ENCODE peak calls at places on chromosomes 7 and 10, in seven cellular contexts. C is neural progenitor cell, Z is GM23248, U is MM.1S, J is SK-N-SH, T is GM23338, P is hepatocyte. G is an unnamed sample.

GRCh38 chr10:108735380-108735779 is 1187.9 kb downstream of the XPNPEP1 start:
- DNase-seq in C (no peak), Z (peak; percentile 68), U (no peak), J (no peak), T (no peak), P (no peak), G (no peak)

GRCh38 chr7:101163281-101164070 is 1.9 kb downstream of the VGF start:
- DNase-seq in C (peak; percentile 63), Z (peak; percentile 30), U (no peak), J (peak; percentile 88), T (peak; percentile 72), P (no peak), G (no peak)

GRCh38 chr7:36014961-36015360 is 138.1 kb upstream of the EEPD1 start:
- DNase-seq in C (no peak), Z (no peak), U (no peak), J (no peak), T (no peak), P (no peak), G (no peak)

GRCh38 chr7:155660059-155660757 is 15.7 kb downstream of the RBM33 start:
- DNase-seq in C (no peak), Z (no peak), U (no peak), J (no peak), T (no peak), P (no peak), G (no peak)

GRCh38 chr10:110165239-110165638 is 42.2 kb upstream of the MXI1 start:
- DNase-seq in C (no peak), Z (no peak), U (no peak), J (no peak), T (no peak), P (no peak), G (no peak)

GRCh38 chr7:46802460-46802972 is 779.4 kb downstream of the TNS3 start:
- DNase-seq in C (no peak), Z (no peak), U (no peak), J (no peak), T (no peak), P (no peak), G (no peak)

GRCh38 chr7:108196004-108196403 is 65.8 kb upstream of the LAMB4 start:
- DNase-seq in C (no peak), Z (peak; percentile 28), U (no peak), J (no peak), T (no peak), P (no peak), G (no peak)

GRCh38 chr7:1358376-1359050 is 100.8 kb downstream of the MICALL2 start:
- DNase-seq in C (peak; percentile 13), Z (no peak), U (no peak), J (peak; percentile 59), T (no peak), P (no peak), G (no peak)

GRCh38 chr7:76220185-76221057 is 18.7 kb downstream of the SRRM3 start:
- DNase-seq in C (peak; percentile 81), Z (peak; percentile 59), U (no peak), J (peak; percentile 81), T (peak; percentile 94), P (peak; percentile 71), G (no peak)

GRCh38 chr10:94066411-94066810 is 72.7 kb downstream of the PLCE1 start:
- DNase-seq in C (peak; percentile 77), Z (peak; percentile 60), U (peak; percentile 22), J (no peak), T (peak; percentile 77), P (peak; percentile 74), G (no peak)

GRCh38 chr7:115494529-115495147 is 535.9 kb downstream of the TFEC start:
- DNase-seq in C (no peak), Z (no peak), U (no peak), J (no peak), T (no peak), P (no peak), G (no peak)

GRCh38 chr10:78211476-78212110 is 177.9 kb downstream of the RPS24 start:
- DNase-seq in C (peak; percentile 65), Z (peak; percentile 79), U (no peak), J (peak; percentile 71), T (peak; percentile 35), P (peak; percentile 69), G (peak; percentile 33)

GRCh38 chr7:149205690-149206381 is 10.5 kb downstream of the ZNF282 start:
- DNase-seq in C (no peak), Z (no peak), U (no peak), J (no peak), T (no peak), P (no peak), G (no peak)
- TF ChIP-seq EZH2phosphoT487 in C (no peak), Z (no peak), U (no peak), J (no peak), T (no peak), P (no peak), G (no peak)

GRCh38 chr10:32445036-32445435 is 904 bp upstream of the CCDC7 start:
- DNase-seq in C (no peak), Z (peak; percentile 40), U (no peak), J (peak; percentile 15), T (no peak), P (no peak), G (peak; percentile 11)

GRCh38 chr10:32446701-32447406 is 914 bp downstream of the CCDC7 start:
- DNase-seq in C (no peak), Z (peak; percentile 72), U (peak; percentile 43), J (peak; percentile 35), T (peak; percentile 27), P (peak; percentile 15), G (peak; percentile 19)

DNA sequence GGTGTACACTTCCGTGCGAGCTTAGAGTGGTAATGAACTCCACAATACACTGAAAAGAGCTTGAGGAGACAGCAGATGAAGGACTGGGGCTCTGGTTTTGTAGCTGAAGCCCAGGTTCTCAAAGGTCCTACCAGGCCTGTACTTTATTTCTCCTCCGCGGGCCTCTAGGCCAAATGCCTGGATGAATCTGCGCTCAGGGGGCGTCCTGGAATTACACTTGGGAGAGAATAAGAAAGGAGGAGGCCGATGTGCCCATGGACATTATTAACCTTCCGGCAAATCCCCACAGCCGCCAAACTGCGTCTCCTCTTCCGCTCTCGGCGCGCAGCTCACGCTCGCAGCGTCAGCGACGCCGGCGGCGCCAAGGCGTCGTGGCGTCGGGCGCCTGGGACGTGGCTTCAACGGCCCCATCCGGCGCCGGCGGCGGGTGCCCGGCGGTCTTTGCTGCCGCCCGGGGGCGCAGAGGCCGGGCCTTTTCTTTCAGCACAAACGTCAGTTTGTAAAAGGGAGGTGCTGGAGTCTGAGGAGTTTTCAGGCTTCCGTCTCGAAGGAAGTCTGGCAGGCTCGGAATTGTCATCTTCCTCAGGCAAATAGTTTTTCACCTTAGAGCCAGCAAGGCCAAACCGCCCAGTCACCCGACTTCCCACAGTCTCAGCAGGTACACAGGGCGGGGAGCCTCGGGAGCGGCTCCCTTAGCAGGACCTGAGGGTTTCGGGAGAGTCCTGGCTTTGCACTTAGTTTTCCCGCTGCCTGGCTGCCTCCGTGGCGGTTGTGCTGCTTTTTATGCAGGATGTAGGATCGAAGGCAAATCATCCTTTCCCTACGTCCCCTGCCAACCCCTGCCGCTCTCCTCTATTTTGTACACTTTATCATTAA is at the start of gene CCDC7:
- DNase-seq in C (peak; percentile 89), Z (peak; percentile 98), U (peak; percentile 91), J (peak; percentile 81), T (peak; percentile 88), P (peak; percentile 94), G (peak; percentile 93)
- TF ChIP-seq EZH2phosphoT487 in C (no peak), Z (no peak), U (no peak), J (no peak), T (no peak), P (no peak), G (no peak)

GRCh38 chr10:124532106-124532641 is 70.6 kb downstream of the LHPP start:
- DNase-seq in C (peak; percentile 69), Z (peak; percentile 28), U (peak; percentile 75), J (no peak), T (peak; percentile 91), P (peak; percentile 69), G (peak; percentile 77)
- TF ChIP-seq EZH2phosphoT487 in C (no peak), Z (no peak), U (no peak), J (no peak), T (no peak), P (no peak), G (no peak)

DNA sequence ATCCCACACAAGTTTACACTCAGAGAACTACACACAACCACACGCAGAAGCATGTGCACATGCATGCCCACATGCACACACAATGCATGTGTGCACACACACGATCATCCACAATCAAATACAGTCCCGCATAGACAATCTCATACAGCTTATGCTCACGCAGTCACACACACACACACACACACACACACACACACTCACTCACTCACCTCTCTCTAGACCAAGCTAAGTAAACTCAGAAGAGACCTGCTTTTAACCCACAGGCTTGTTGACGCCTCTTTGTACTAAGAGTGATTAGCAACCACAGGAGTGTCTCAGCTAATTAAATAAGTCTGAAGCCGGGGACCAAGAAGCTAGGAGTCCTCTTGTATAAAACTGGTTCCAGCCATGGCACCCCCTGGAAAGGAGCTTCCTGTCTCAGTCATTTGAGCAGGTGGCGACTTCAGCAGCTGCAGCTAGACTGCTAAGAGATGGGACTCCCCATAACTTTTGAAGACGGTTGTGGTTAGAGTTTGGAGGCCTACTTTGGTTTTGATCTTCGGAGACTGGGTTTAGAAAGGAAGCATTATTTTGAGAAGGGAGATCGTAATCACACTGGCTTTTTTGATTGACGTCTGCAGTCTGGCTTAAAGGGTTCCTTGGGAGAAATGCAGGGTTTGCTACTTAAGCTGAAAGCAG is 82.3 kb upstream of the ADRB1 start:
- DNase-seq in C (no peak), Z (no peak), U (peak; percentile 96), J (no peak), T (no peak), P (peak; percentile 32), G (peak; percentile 90)
- TF ChIP-seq EZH2phosphoT487 in C (no peak), Z (no peak), U (no peak), J (no peak), T (no peak), P (no peak), G (no peak)

GRCh38 chr10:44935201-44935960 is 24.2 kb upstream of the RASSF4 start:
- DNase-seq in C (no peak), Z (peak; percentile 89), U (no peak), J (no peak), T (no peak), P (peak; percentile 52), G (no peak)
- TF ChIP-seq EZH2phosphoT487 in C (no peak), Z (no peak), U (no peak), J (no peak), T (no peak), P (no peak), G (no peak)

DNA sequence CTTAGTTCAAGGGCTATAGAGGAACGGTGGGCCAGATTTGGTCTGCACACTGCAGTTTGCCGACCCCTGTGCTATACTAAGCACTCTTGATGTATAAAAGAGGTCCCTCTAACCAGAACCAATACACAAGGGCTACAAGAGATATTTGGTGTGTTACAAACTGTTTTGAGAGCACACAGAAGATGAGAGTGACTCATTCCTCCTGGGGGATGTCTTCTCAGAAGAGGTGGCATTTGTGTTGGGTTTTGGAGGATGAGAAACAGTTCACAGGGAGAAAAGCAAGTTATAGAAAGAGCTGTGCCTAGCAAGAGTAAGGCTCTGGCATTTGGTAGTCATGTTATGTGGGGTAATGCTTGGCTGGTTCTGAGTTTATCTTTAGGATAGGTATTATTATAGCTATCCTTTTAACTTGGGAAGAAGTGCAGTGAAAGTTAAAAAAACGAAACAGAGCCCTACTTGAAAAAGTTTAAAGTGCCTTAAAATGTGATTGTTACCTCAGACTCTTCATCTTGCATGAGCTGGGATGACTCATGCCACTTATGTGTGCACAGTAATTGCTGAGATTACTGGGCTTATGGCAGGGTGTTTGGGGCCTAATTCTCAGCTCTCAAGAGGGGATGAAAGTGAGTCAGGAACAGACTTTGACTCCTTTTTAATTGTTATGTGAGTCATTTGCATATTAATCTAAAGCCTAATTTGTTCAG is 160.3 kb downstream of the KIF20B start:
- DNase-seq in C (no peak), Z (peak; percentile 82), U (no peak), J (no peak), T (no peak), P (peak; percentile 49), G (no peak)
- TF ChIP-seq EZH2phosphoT487 in C (no peak), Z (no peak), U (no peak), J (no peak), T (no peak), P (no peak), G (no peak)

GRCh38 chr10:79445217-79445707 is at the start of gene ZCCHC24:
- DNase-seq in C (no peak), Z (no peak), U (peak; percentile 73), J (no peak), T (peak; percentile 69), P (no peak), G (peak; percentile 67)
- TF ChIP-seq EZH2phosphoT487 in C (no peak), Z (no peak), U (no peak), J (no peak), T (no peak), P (no peak), G (no peak)

G was measured in OCI-LY7.